ENCODE peak calls at places on chromosomes 2 and 18, in eight cellular contexts. One of them, this sample, is unnamed.

GRCh38 chr2:170486730-170487129 is 228.4 kb upstream of the SP5 start:
- DNase-seq in HCT116: no peak
- DNase-seq in A673: no peak
- DNase-seq in GM23248: no peak
- DNase-seq in hepatocyte: no peak
- DNase-seq in aorta: no peak
- DNase-seq in tibial artery: no peak
- DNase-seq in coronary artery: no peak
- DNase-seq in this sample: no peak

GRCh38 chr2:36459725-36460137 is 104.2 kb downstream of the CRIM1 start:
- DNase-seq in HCT116: peak
- DNase-seq in A673: peak
- DNase-seq in GM23248: peak
- DNase-seq in hepatocyte: peak
- DNase-seq in aorta: no peak
- DNase-seq in tibial artery: no peak
- DNase-seq in coronary artery: no peak
- DNase-seq in this sample: no peak

GRCh38 chr2:113755690-113756063 is 765 bp downstream of the SLC35F5 start:
- DNase-seq in HCT116: no peak
- DNase-seq in A673: peak
- DNase-seq in GM23248: peak
- DNase-seq in hepatocyte: peak
- DNase-seq in aorta: no peak
- DNase-seq in tibial artery: no peak
- DNase-seq in coronary artery: no peak
- DNase-seq in this sample: no peak

GRCh38 chr2:20757405-20758090 is 65.4 kb downstream of the LDAH start:
- DNase-seq in HCT116: no peak
- DNase-seq in A673: no peak
- DNase-seq in GM23248: no peak
- DNase-seq in hepatocyte: peak
- DNase-seq in aorta: no peak
- DNase-seq in tibial artery: no peak
- DNase-seq in coronary artery: no peak
- DNase-seq in this sample: no peak

GRCh38 chr2:240435457-240435954 is at the start of gene GPC1:
- DNase-seq in HCT116: peak
- DNase-seq in A673: peak
- DNase-seq in GM23248: peak
- DNase-seq in hepatocyte: peak
- DNase-seq in aorta: peak
- DNase-seq in tibial artery: peak
- DNase-seq in coronary artery: no peak
- DNase-seq in this sample: peak

GRCh38 chr2:47272031-47272864 is 117.1 kb upstream of the STPG4 start:
- DNase-seq in HCT116: peak
- DNase-seq in A673: peak
- DNase-seq in GM23248: peak
- DNase-seq in hepatocyte: peak
- DNase-seq in aorta: peak
- DNase-seq in tibial artery: peak
- DNase-seq in coronary artery: peak
- DNase-seq in this sample: peak

GRCh38 chr18:67010916-67011315 is 407.0 kb upstream of the CDH19 start:
- DNase-seq in HCT116: no peak
- DNase-seq in A673: peak
- DNase-seq in GM23248: peak
- DNase-seq in hepatocyte: no peak
- DNase-seq in aorta: no peak
- DNase-seq in tibial artery: no peak
- DNase-seq in coronary artery: no peak
- DNase-seq in this sample: no peak

GRCh38 chr2:53268086-53268485 is 499.5 kb upstream of the CHAC2 start:
- DNase-seq in HCT116: no peak
- DNase-seq in A673: no peak
- DNase-seq in GM23248: no peak
- DNase-seq in hepatocyte: no peak
- DNase-seq in aorta: no peak
- DNase-seq in tibial artery: no peak
- DNase-seq in coronary artery: no peak
- DNase-seq in this sample: no peak

GRCh38 chr2:183148967-183149366 is 24.7 kb downstream of the NUP35 start:
- DNase-seq in HCT116: no peak
- DNase-seq in A673: no peak
- DNase-seq in GM23248: peak
- DNase-seq in hepatocyte: no peak
- DNase-seq in aorta: no peak
- DNase-seq in tibial artery: no peak
- DNase-seq in coronary artery: no peak
- DNase-seq in this sample: peak

GRCh38 chr2:124996406-124996805 is 971.3 kb downstream of the CNTNAP5 start:
- DNase-seq in HCT116: no peak
- DNase-seq in A673: no peak
- DNase-seq in GM23248: no peak
- DNase-seq in hepatocyte: no peak
- DNase-seq in aorta: no peak
- DNase-seq in tibial artery: no peak
- DNase-seq in coronary artery: no peak
- DNase-seq in this sample: no peak

GRCh38 chr2:30894498-30895119 is 87.4 kb upstream of the CAPN13 start:
- DNase-seq in HCT116: no peak
- DNase-seq in A673: no peak
- DNase-seq in GM23248: peak
- DNase-seq in hepatocyte: no peak
- DNase-seq in aorta: no peak
- DNase-seq in tibial artery: no peak
- DNase-seq in coronary artery: no peak
- DNase-seq in this sample: no peak
- H3K27ac ChIP-seq in HCT116: no peak
- H3K27ac ChIP-seq in A673: no peak
- H3K27ac ChIP-seq in GM23248: no peak
- H3K27ac ChIP-seq in hepatocyte: no peak
- H3K27ac ChIP-seq in aorta: no peak
- H3K27ac ChIP-seq in tibial artery: no peak
- H3K27ac ChIP-seq in coronary artery: no peak
- H3K27ac ChIP-seq in this sample: no peak

GRCh38 chr18:76521367-76521766 is 26.3 kb upstream of the ZNF516 start:
- DNase-seq in HCT116: no peak
- DNase-seq in A673: no peak
- DNase-seq in GM23248: no peak
- DNase-seq in hepatocyte: no peak
- DNase-seq in aorta: no peak
- DNase-seq in tibial artery: no peak
- DNase-seq in coronary artery: no peak
- DNase-seq in this sample: no peak

GRCh38 chr18:76514573-76514972 is 19.5 kb upstream of the ZNF516 start:
- DNase-seq in HCT116: no peak
- DNase-seq in A673: no peak
- DNase-seq in GM23248: no peak
- DNase-seq in hepatocyte: no peak
- DNase-seq in aorta: no peak
- DNase-seq in tibial artery: no peak
- DNase-seq in coronary artery: no peak
- DNase-seq in this sample: no peak

GRCh38 chr18:76519156-76519549 is 24.1 kb upstream of the ZNF516 start:
- DNase-seq in HCT116: no peak
- DNase-seq in A673: no peak
- DNase-seq in GM23248: peak
- DNase-seq in hepatocyte: peak
- DNase-seq in aorta: no peak
- DNase-seq in tibial artery: no peak
- DNase-seq in coronary artery: no peak
- DNase-seq in this sample: no peak

GRCh38 chr18:76518543-76519155 is 23.6 kb upstream of the ZNF516 start:
- DNase-seq in HCT116: no peak
- DNase-seq in A673: no peak
- DNase-seq in GM23248: peak
- DNase-seq in hepatocyte: peak
- DNase-seq in aorta: peak
- DNase-seq in tibial artery: peak
- DNase-seq in coronary artery: no peak
- DNase-seq in this sample: no peak

GRCh38 chr18:76518073-76518472 is 23.0 kb upstream of the ZNF516 start:
- DNase-seq in HCT116: no peak
- DNase-seq in A673: no peak
- DNase-seq in GM23248: no peak
- DNase-seq in hepatocyte: no peak
- DNase-seq in aorta: no peak
- DNase-seq in tibial artery: no peak
- DNase-seq in coronary artery: no peak
- DNase-seq in this sample: no peak
- H3K4me3 ChIP-seq in HCT116: no peak
- H3K4me3 ChIP-seq in A673: no peak
- H3K4me3 ChIP-seq in GM23248: peak
- H3K4me3 ChIP-seq in hepatocyte: peak
- H3K4me3 ChIP-seq in aorta: no peak
- H3K4me3 ChIP-seq in tibial artery: peak
- H3K4me3 ChIP-seq in coronary artery: peak
- H3K4me3 ChIP-seq in this sample: no peak

GRCh38 chr18:24023185-24023814 is 8.7 kb downstream of the TTC39C start:
- DNase-seq in HCT116: no peak
- DNase-seq in A673: peak
- DNase-seq in GM23248: no peak
- DNase-seq in hepatocyte: peak
- DNase-seq in aorta: no peak
- DNase-seq in tibial artery: no peak
- DNase-seq in coronary artery: no peak
- DNase-seq in this sample: no peak

GRCh38 chr18:24022141-24022540 is 7.6 kb downstream of the TTC39C start:
- DNase-seq in HCT116: no peak
- DNase-seq in A673: peak
- DNase-seq in GM23248: peak
- DNase-seq in hepatocyte: no peak
- DNase-seq in aorta: no peak
- DNase-seq in tibial artery: no peak
- DNase-seq in coronary artery: no peak
- DNase-seq in this sample: peak

GRCh38 chr18:24027156-24027555 is 12.6 kb downstream of the TTC39C start:
- DNase-seq in HCT116: no peak
- DNase-seq in A673: peak
- DNase-seq in GM23248: peak
- DNase-seq in hepatocyte: no peak
- DNase-seq in aorta: peak
- DNase-seq in tibial artery: peak
- DNase-seq in coronary artery: no peak
- DNase-seq in this sample: no peak

GRCh38 chr18:24026457-24026856 is 11.9 kb downstream of the TTC39C start:
- DNase-seq in HCT116: no peak
- DNase-seq in A673: no peak
- DNase-seq in GM23248: no peak
- DNase-seq in hepatocyte: no peak
- DNase-seq in aorta: no peak
- DNase-seq in tibial artery: no peak
- DNase-seq in coronary artery: no peak
- DNase-seq in this sample: no peak

GRCh38 chr18:24024425-24024824 is 9.9 kb downstream of the TTC39C start:
- DNase-seq in HCT116: no peak
- DNase-seq in A673: no peak
- DNase-seq in GM23248: no peak
- DNase-seq in hepatocyte: no peak
- DNase-seq in aorta: no peak
- DNase-seq in tibial artery: no peak
- DNase-seq in coronary artery: no peak
- DNase-seq in this sample: no peak
- H3K27ac ChIP-seq in HCT116: no peak
- H3K27ac ChIP-seq in A673: no peak
- H3K27ac ChIP-seq in GM23248: no peak
- H3K27ac ChIP-seq in hepatocyte: no peak
- H3K27ac ChIP-seq in aorta: no peak
- H3K27ac ChIP-seq in tibial artery: no peak
- H3K27ac ChIP-seq in coronary artery: no peak
- H3K27ac ChIP-seq in this sample: no peak

DNA sequence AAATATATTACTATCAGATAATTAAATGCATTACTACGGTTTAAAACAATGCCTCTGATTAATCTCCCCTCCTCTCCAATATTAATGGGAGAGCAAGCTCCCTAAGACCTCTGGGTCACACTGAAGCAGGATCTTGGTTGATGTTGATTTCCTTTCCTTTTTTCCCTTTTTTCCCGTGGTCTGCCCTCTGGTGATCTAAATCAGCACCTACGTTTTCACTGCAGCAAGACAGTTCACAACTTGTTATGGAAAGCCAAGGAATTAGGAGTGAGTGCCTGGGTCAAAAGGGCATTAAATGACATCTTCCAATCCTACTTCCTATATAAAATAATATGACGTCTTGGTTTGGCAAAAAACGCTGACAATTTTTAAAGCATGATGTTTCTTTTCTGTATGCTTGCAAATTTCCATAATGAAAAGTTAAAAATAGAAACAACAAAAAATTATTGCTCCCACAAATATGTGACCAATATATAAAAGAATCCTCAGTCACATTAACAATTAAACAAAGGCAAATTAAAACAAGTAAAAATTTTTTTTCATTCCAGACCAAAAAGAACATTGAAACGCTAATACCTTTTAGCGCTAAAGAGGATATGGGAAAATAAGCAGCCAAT is 7.9 kb upstream of the CFAP36 start:
- DNase-seq in HCT116: peak
- DNase-seq in A673: peak
- DNase-seq in GM23248: peak
- DNase-seq in hepatocyte: peak
- DNase-seq in aorta: no peak
- DNase-seq in tibial artery: no peak
- DNase-seq in coronary artery: no peak
- DNase-seq in this sample: no peak
- H3K4me3 ChIP-seq in HCT116: no peak
- H3K4me3 ChIP-seq in A673: no peak
- H3K4me3 ChIP-seq in GM23248: no peak
- H3K4me3 ChIP-seq in hepatocyte: no peak
- H3K4me3 ChIP-seq in aorta: no peak
- H3K4me3 ChIP-seq in tibial artery: no peak
- H3K4me3 ChIP-seq in coronary artery: no peak
- H3K4me3 ChIP-seq in this sample: no peak